ENCODE peak calls at places on chromosomes 2 and 18, in four cellular contexts. L, J, U and B are unnamed samples.
A peak's percentile ranks its signal among the peaks of the same experiment; 100 is the strongest.

GRCh38 chr2:232229296-232229916 is 149.1 kb upstream of the ALPP start:
- DNase-seq in L (no peak), J (peak; percentile 47), U (no peak), B (peak; percentile 36)

GRCh38 chr18:35777042-35777441 is 195.4 kb upstream of the RMP24 start:
- DNase-seq in L (no peak), J (no peak), U (no peak), B (no peak)

GRCh38 chr2:135997380-135997779 is 12.0 kb upstream of the DARS1 start:
- DNase-seq in L (no peak), J (no peak), U (peak; percentile 73), B (no peak)

GRCh38 chr2:133952420-133952819 is 301.5 kb upstream of the MGAT5 start:
- DNase-seq in L (no peak), J (no peak), U (no peak), B (no peak)

GRCh38 chr2:97673915-97674283 is 4.4 kb downstream of the C2orf92 start:
- DNase-seq in L (no peak), J (no peak), U (no peak), B (no peak)

GRCh38 chr2:39875182-39875913 is 96.3 kb upstream of the THUMPD2 start:
- DNase-seq in L (no peak), J (no peak), U (no peak), B (peak; percentile 94)

GRCh38 chr2:88159955-88160415 is 10.2 kb upstream of the THNSL2 start:
- DNase-seq in L (no peak), J (no peak), U (peak; percentile 83), B (peak; percentile 77)

GRCh38 chr2:107588960-107589542 is 237.6 kb upstream of the RGPD4 start:
- DNase-seq in L (no peak), J (no peak), U (no peak), B (peak; percentile 30)

GRCh38 chr2:156191547-156191946 is 141.0 kb downstream of the NR4A2 start:
- DNase-seq in L (no peak), J (no peak), U (no peak), B (no peak)

GRCh38 chr2:136332436-136333095 is 214.6 kb upstream of the CXCR4 start:
- DNase-seq in L (no peak), J (no peak), U (no peak), B (no peak)

GRCh38 chr2:174593041-174593440 is 4.6 kb downstream of the WIPF1 start:
- DNase-seq in L (no peak), J (no peak), U (no peak), B (no peak)

GRCh38 chr2:7118606-7119503 is 201.6 kb downstream of the RNF144A start:
- DNase-seq in L (no peak), J (no peak), U (peak; percentile 55), B (peak; percentile 44)

GRCh38 chr2:26845021-26845420 is 2.9 kb upstream of the DPYSL5 start:
- DNase-seq in L (no peak), J (no peak), U (no peak), B (no peak)

GRCh38 chr2:172345951-172346555 is 81.3 kb upstream of the ITGA6 start:
- DNase-seq in L (no peak), J (no peak), U (no peak), B (peak; percentile 56)

GRCh38 chr2:120869659-120870466 is 134.2 kb downstream of the GLI2 start:
- DNase-seq in L (no peak), J (no peak), U (no peak), B (no peak)

GRCh38 chr2:196586511-196586991 is 53.0 kb upstream of the CCDC150 start:
- DNase-seq in L (no peak), J (peak; percentile 58), U (no peak), B (peak; percentile 83)

GRCh38 chr18:48950536-48951447 is at the start of gene SMAD7:
- DNase-seq in L (peak; percentile 41), J (no peak), U (no peak), B (no peak)

GRCh38 chr18:78727057-78727739 is 252.4 kb upstream of the SALL3 start:
- DNase-seq in L (no peak), J (no peak), U (no peak), B (no peak)

GRCh38 chr18:65259403-65259802 is 491.4 kb upstream of the CDH7 start:
- DNase-seq in L (no peak), J (no peak), U (no peak), B (no peak)

GRCh38 chr2:15965564-15966019 is 25.2 kb downstream of the MYCN start:
- DNase-seq in L (no peak), J (no peak), U (no peak), B (no peak)

GRCh38 chr18:6781846-6782245 is 52.3 kb downstream of the ARHGAP28 start:
- DNase-seq in L (no peak), J (no peak), U (no peak), B (peak; percentile 29)

GRCh38 chr2:201643216-201643651 is at the start of gene TMEM237:
- DNase-seq in L (peak; percentile 29), J (no peak), U (peak; percentile 78), B (peak; percentile 56)

GRCh38 chr2:33104052-33104623 is 157.4 kb downstream of the LTBP1 start:
- DNase-seq in L (no peak), J (no peak), U (no peak), B (no peak)

GRCh38 chr2:158339513-158339912 is 117.0 kb downstream of the CCDC148 start:
- DNase-seq in L (no peak), J (no peak), U (no peak), B (no peak)

GRCh38 chr18:38606841-38607240 is 1041.2 kb upstream of the CELF4 start:
- DNase-seq in L (no peak), J (no peak), U (peak; percentile 24), B (no peak)

GRCh38 chr18:59231157-59231556 is 11.2 kb downstream of the GRP start:
- DNase-seq in L (no peak), J (no peak), U (no peak), B (no peak)

GRCh38 chr2:73944714-73945113 is 18.0 kb downstream of the DGUOK start:
- DNase-seq in L (no peak), J (no peak), U (no peak), B (no peak)

GRCh38 chr2:46434851-46435273 is 44.5 kb upstream of the TMEM247 start:
- DNase-seq in L (no peak), J (no peak), U (no peak), B (peak; percentile 48)

GRCh38 chr2:72955188-72956049 is 38.1 kb downstream of the EMX1 start:
- DNase-seq in L (no peak), J (no peak), U (no peak), B (no peak)

GRCh38 chr2:134325696-134326095 is 71.8 kb downstream of the MGAT5 start:
- DNase-seq in L (no peak), J (no peak), U (no peak), B (no peak)

GRCh38 chr2:57959380-57959779 is 87.2 kb upstream of the VRK2 start:
- DNase-seq in L (no peak), J (no peak), U (no peak), B (no peak)

GRCh38 chr2:240968731-240969624 is 29.4 kb upstream of the SNED1 start:
- DNase-seq in L (no peak), J (no peak), U (peak; percentile 59), B (no peak)

GRCh38 chr2:96760986-96761832 is 507 bp downstream of the CNNM4 start:
- DNase-seq in L (no peak), J (no peak), U (no peak), B (peak; percentile 28)

GRCh38 chr2:136232447-136233172 is 114.7 kb upstream of the CXCR4 start:
- DNase-seq in L (no peak), J (no peak), U (no peak), B (no peak)

DNA sequence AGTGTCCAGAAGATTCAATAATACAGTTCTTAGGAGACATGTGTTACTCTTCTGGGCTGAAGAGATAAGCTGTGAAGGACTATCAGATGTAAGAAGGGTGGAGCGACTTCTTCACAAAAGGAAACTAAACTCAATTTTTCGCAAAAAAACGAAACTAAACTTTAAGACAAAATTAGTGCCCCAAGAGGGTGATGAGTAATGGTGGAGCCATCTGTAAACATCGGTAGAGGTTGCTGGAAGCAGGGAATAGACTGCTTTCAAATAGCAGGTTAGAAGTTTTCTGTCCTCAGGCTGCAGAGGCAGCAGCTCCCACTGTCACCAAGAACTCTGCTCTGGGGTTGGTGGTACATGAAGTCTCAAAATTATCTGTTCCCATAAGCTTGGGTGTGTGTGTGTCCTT is 111.6 kb upstream of the TACR1 start:
- DNase-seq in L (no peak), J (no peak), U (no peak), B (peak; percentile 15)
- H3K4me3 ChIP-seq in L (no peak overlapping the region), J (no peak overlapping the region), U (no peak overlapping the region), B (no peak overlapping the region)

DNA sequence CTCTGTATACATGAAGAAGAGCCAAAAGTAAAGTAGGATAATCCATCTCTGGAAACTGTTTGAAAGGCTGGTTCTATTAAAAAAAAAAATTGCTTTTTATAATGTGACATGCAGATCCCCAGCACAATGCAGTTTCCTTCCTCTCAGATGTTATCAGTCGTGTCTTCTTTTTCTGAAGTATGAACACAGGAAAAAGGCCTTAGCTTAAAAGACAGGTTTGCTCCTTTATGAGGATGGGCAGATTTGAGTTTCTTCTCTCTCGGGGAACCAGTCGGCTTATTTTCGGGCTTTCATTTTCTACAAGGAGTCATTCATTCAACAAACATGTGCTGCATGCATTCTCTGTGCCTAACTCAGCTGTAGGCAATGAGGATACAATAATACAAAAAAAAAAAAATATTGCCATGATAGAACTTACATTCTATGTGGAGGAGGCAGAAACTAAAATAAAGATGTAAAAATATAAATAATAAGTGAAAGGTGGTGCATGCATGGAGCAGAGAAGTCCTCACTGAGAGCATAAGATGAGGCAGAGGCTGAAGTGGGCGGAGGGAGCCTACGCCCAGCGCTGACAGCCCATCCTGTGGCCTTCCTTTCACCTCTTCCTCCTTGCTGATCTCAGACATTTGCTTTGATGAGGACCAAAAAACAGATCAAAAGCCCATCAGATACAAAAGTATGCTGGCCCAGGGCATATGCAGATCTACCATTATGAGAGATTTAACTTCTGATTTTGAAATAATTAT is at the start of gene CD226:
- DNase-seq in L (no peak), J (no peak), U (no peak), B (no peak)
- H3K4me3 ChIP-seq in L (no peak within 1 kb of the TSS), J (no peak within 1 kb of the TSS), U (no peak within 1 kb of the TSS), B (no peak within 1 kb of the TSS)

GRCh38 chr18:8947576-8947975 is 154.9 kb upstream of the NDUFV2 start:
- DNase-seq in L (no peak), J (no peak), U (no peak), B (peak; percentile 79)

GRCh38 chr18:8949206-8949605 is 153.3 kb upstream of the NDUFV2 start:
- DNase-seq in L (no peak), J (no peak), U (no peak), B (peak; percentile 83)

GRCh38 chr18:8946046-8946838 is 156.3 kb upstream of the NDUFV2 start:
- DNase-seq in L (no peak), J (peak; percentile 77), U (no peak), B (peak; percentile 99)

GRCh38 chr18:8948011-8948410 is 154.5 kb upstream of the NDUFV2 start:
- DNase-seq in L (no peak), J (no peak), U (no peak), B (peak; percentile 16)

GRCh38 chr18:8948471-8949149 is 153.9 kb upstream of the NDUFV2 start:
- DNase-seq in L (no peak), J (peak; percentile 67), U (no peak), B (peak; percentile 98)
- H3K4me3 ChIP-seq in L (no peak overlapping the region), J (no peak overlapping the region), U (no peak overlapping the region), B (peak overlapping the region; percentile 53)

DNA sequence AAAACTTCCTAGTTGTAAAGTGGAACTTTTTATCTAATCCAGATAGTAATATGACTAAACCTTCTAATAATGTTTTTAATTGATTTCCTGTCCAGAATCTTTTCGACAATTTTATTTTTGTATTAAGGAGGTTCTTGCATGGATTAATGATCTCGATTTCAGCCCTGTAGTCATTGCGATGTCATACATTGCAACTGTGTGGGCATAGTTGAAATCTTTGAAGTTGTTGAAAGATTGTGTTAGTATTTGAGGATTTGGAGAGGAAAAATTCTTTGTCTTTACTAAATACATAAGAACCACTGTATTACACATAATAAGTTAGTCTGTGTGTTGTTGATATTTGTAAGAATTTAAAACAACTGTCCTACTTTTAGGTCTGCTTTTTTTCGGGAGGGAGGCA is 31.1 kb downstream of the ACSL3 start:
- DNase-seq in L (no peak), J (no peak), U (no peak), B (peak; percentile 35)
- H3K4me3 ChIP-seq in L (no peak overlapping the region), J (no peak overlapping the region), U (no peak overlapping the region), B (no peak overlapping the region)